ENCODE peak calls at places on chromosomes 6 and 20, in nine cellular contexts. N is M059J; K is activated naive CD4-positive, alpha-beta T cell treated with anti-CD3 and anti-CD28 coated beads, Interleukin-2, amount 50 U/mL, for 16 hours; R is skeletal muscle cell; A is NCI-H460; M is hippocampal formation; V is PC-3; I is stimulated activated naive CD4-positive, alpha-beta T cell; H is left colon. J is an unnamed sample.

GRCh38 chr6:43668151-43669028 is 19.2 kb downstream of the MRPS18A start:
- DNase-seq in M (peak; percentile 44), I (peak; percentile 7), K (peak; percentile 52), H (peak; percentile 65), V (peak; percentile 92), R (peak; percentile 18), A (peak; percentile 33), N (peak; percentile 88), J (peak; percentile 21)

GRCh38 chr20:62797671-62798532 is 1.6 kb downstream of the MRGBP start:
- DNase-seq in M (no peak), A (no peak), V (no peak), N (no peak), R (no peak), K (no peak), I (no peak), H (peak; percentile 75), J (no peak)

GRCh38 chr20:3171391-3172125 is 1.8 kb downstream of the LZTS3 start:
- DNase-seq in H (no peak), V (no peak), A (no peak), I (no peak), N (no peak), K (no peak), M (no peak), R (no peak), J (no peak)

GRCh38 chr6:53727748-53728147 is 62.2 kb upstream of the KLHL31 start:
- DNase-seq in V (no peak), H (no peak), A (no peak), I (no peak), N (no peak), M (no peak), R (peak; percentile 32), K (no peak), J (no peak)

GRCh38 chr6:156933201-156934053 is 156.2 kb downstream of the ARID1B start:
- DNase-seq in H (peak; percentile 81), I (no peak), A (no peak), V (no peak), R (no peak), K (no peak), M (no peak), N (no peak), J (no peak)

GRCh38 chr6:109296305-109296915 is 85.9 kb downstream of the CD164 start:
- DNase-seq in H (peak; percentile 74), M (no peak), N (peak; percentile 30), K (no peak), V (peak; percentile 35), A (no peak), R (no peak), I (no peak), J (no peak)

GRCh38 chr6:87297115-87297514 is 25.3 kb upstream of the SMIM8 start:
- DNase-seq in V (no peak), R (peak; percentile 48), K (no peak), A (no peak), N (no peak), I (no peak), M (no peak), H (no peak), J (no peak)

GRCh38 chr6:16761469-16762264 is 407 bp upstream of the ATXN1 start:
- DNase-seq in K (peak; percentile 86), A (peak; percentile 82), N (peak; percentile 95), R (peak; percentile 78), V (peak; percentile 89), I (peak; percentile 77), M (peak; percentile 82), H (peak; percentile 91), J (peak; percentile 84)

GRCh38 chr20:18984238-18985200 is 170.9 kb downstream of the SCP2D1 start:
- DNase-seq in K (no peak), N (peak; percentile 22), H (no peak), M (no peak), R (no peak), A (no peak), I (no peak), V (peak; percentile 38), J (no peak)

GRCh38 chr6:118708055-118708454 is 56.7 kb upstream of the CEP85L start:
- DNase-seq in A (peak; percentile 49), V (peak; percentile 46), R (no peak), K (no peak), H (no peak), M (no peak), I (no peak), N (peak; percentile 30), J (no peak)

GRCh38 chr6:3159805-3160781 is 2.7 kb upstream of the TUBB2A start:
- DNase-seq in N (peak; percentile 47), M (no peak), I (peak; percentile 62), K (peak; percentile 55), A (peak; percentile 68), R (no peak), V (peak; percentile 49), H (peak; percentile 88), J (peak; percentile 64)

GRCh38 chr6:6503186-6503585 is 85.3 kb upstream of the LY86 start:
- DNase-seq in I (no peak), K (no peak), H (no peak), A (no peak), V (no peak), R (no peak), M (no peak), N (no peak), J (no peak)

GRCh38 chr6:124964084-124964763 is 2.0 kb downstream of the RNF217 start:
- DNase-seq in M (peak; percentile 20), I (no peak), H (peak; percentile 51), R (peak; percentile 68), A (no peak), K (no peak), N (peak; percentile 59), V (no peak), J (no peak)